ENCODE peak calls at places on chromosomes 16 and 17, in seven cellular contexts. M is stomach, C is HCT116, E is GM23338, D is HL-60, N is sigmoid colon, X is spleen. K is an unnamed sample.

GRCh38 chr17:81999975-82000802 is 22.5 kb downstream of the CENPX start:
- DNase-seq in X (no peak), E (peak), C (no peak), M (no peak), D (no peak), N (no peak), K (no peak)

GRCh38 chr16:22855231-22855630 is 41.3 kb downstream of the HS3ST2 start:
- DNase-seq in C (no peak), D (no peak), M (no peak), E (no peak), N (no peak), X (no peak), K (no peak)

GRCh38 chr16:89257281-89257731 is 39.8 kb downstream of the ZNF778 start:
- DNase-seq in X (no peak), D (no peak), E (peak), M (no peak), N (no peak), C (no peak), K (no peak)

GRCh38 chr17:66507103-66507923 is 204.9 kb downstream of the PRKCA start:
- DNase-seq in C (peak), X (no peak), D (no peak), N (peak), M (no peak), E (no peak), K (no peak)

GRCh38 chr16:86635181-86635580 is 56.8 kb downstream of the FOXL1 start:
- DNase-seq in D (no peak), N (no peak), E (no peak), M (no peak), C (no peak), X (no peak), K (no peak)

GRCh38 chr16:85649978-85650863 is 37.1 kb downstream of the GSE1 start:
- DNase-seq in E (no peak), X (no peak), C (no peak), N (no peak), M (no peak), D (no peak), K (no peak)

GRCh38 chr16:82658796-82659195 is 32.0 kb downstream of the CDH13 start:
- DNase-seq in M (no peak), E (no peak), X (no peak), N (no peak), D (no peak), C (no peak), K (no peak)

GRCh38 chr16:21684199-21684598 is 20.4 kb downstream of the OTOA start:
- DNase-seq in N (no peak), E (peak), D (no peak), M (no peak), X (no peak), C (peak), K (no peak)

GRCh38 chr16:17312100-17312732 is 158.5 kb downstream of the XYLT1 start:
- DNase-seq in M (peak), C (peak), D (no peak), X (no peak), N (peak), E (no peak), K (no peak)

GRCh38 chr17:266219-266618 is 84.8 kb upstream of the DOC2B start:
- DNase-seq in M (peak), X (peak), E (no peak), D (no peak), N (peak), C (no peak), K (no peak)

GRCh38 chr16:85278851-85279250 is 166.6 kb upstream of the CIBAR2 start:
- DNase-seq in C (no peak), N (no peak), M (no peak), E (no peak), X (no peak), D (no peak), K (no peak)

GRCh38 chr17:81457396-81457795 is 55.2 kb downstream of the ACTG1 start:
- DNase-seq in D (no peak), X (no peak), M (no peak), C (no peak), N (no peak), E (no peak), K (no peak)

GRCh38 chr16:86343111-86343642 is 167.2 kb upstream of the FOXF1 start:
- DNase-seq in X (no peak), D (no peak), M (peak), N (peak), C (no peak), E (no peak), K (no peak)

GRCh38 chr16:48971571-48972071 is 310.0 kb downstream of the CBLN1 start:
- DNase-seq in X (no peak), M (no peak), E (no peak), C (peak), D (no peak), N (no peak), K (no peak)

GRCh38 chr17:5583426-5584382 is 605 bp downstream of the NLRP1 start:
- DNase-seq in E (no peak), X (peak), N (no peak), M (no peak), D (no peak), C (no peak), K (no peak)

GRCh38 chr17:82815354-82815753 is 24.5 kb downstream of the ZNF750 start:
- DNase-seq in D (no peak), C (no peak), N (no peak), E (no peak), X (no peak), M (no peak), K (no peak)

GRCh38 chr17:35084987-35085386 is 21.5 kb upstream of the RFFL start:
- DNase-seq in E (no peak), X (no peak), M (no peak), D (no peak), C (peak), N (no peak), K (no peak)

GRCh38 chr17:21453144-21453982 is 77.2 kb downstream of the KCNJ12 start:
- DNase-seq in N (no peak), E (no peak), X (no peak), D (no peak), M (no peak), C (no peak), K (no peak)

GRCh38 chr17:46942441-46943217 is 19.7 kb downstream of the GOSR2 start:
- DNase-seq in X (no peak), E (peak), C (peak), N (no peak), D (peak), M (peak), K (peak)

GRCh38 chr17:48149174-48150106 is 41.9 kb downstream of the SNX11 start:
- DNase-seq in N (no peak), C (no peak), E (peak), M (no peak), D (no peak), X (no peak), K (no peak)

GRCh38 chr17:4600563-4600962 is 16.2 kb downstream of the SMTNL2 start:
- DNase-seq in C (no peak), N (no peak), X (no peak), D (no peak), M (no peak), E (peak), K (no peak)

GRCh38 chr16:48386559-48387312 is 1.5 kb upstream of the SIAH1 start:
- DNase-seq in M (no peak), D (no peak), X (no peak), E (no peak), C (no peak), N (no peak), K (no peak)

DNA sequence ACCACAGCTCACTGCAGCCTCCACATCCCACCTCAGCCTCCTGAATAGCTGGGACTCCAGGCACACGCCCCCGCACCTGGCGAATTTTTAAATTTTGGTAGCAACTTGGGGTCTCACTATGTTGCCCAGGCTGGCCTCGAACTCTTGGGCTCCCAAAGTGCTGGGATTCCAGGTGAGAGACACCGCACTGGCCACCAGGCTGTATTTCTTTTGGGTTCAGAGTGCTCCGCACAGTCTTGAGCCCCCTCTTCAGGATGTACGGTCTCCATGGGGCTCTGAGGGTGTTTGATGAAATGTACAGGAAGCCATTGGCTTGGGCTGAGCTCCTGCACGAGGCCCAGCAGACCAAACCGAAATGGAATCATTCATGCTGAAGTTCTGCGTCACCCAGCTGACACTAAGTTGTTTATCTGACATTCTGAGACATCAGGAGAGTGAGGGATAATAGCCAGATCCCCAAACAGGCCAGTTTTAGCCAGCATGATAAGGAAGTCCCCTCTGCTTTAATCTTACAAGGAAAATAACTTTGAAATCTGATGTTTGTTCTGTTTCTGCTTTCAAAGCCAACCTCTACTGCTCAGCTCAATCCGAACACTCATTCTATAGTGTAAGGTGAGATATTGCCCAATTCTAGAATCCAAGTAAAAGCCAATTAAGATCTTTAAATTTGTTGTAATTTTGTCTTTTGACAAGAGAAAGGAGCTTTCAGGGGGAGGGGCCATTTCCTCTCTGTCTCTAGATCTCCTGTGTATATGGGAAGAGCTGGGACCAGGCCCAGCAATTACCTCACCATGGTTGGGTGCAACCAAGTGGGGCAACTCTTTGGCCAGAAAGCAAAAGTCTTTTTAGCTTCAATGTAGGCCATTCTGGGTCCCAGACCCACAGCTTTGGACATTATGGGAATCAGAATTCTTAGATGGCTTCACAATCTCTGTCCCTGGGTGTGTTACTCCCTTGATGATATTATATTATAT is 23.7 kb downstream of the GPR142 start:
- DNase-seq in C (no peak), D (peak), M (no peak), X (no peak), N (no peak), E (no peak), K (no peak)
- TF ChIP-seq POLR2AphosphoS5 in C (no peak), D (no peak), M (no peak), X (no peak), N (no peak), E (no peak), K (no peak)

DNA sequence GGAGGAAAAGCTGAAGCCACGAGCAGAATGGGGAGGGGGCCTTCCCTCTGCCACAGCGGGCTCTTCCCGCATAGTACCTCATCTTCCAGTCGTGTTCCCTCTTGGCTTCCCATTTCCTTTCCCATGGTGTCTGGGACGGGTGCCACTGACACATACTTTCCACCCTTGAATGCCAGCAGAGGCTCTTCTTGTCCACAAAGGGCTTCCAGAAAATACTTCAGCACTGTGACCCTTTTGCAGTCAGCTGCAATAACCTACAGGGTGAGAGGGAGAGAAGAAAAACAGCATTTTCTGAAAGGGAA is 30.7 kb downstream of the HIC1 start:
- DNase-seq in C (no peak), M (no peak), N (peak), D (no peak), E (no peak), X (no peak), K (no peak)
- TF ChIP-seq POLR2AphosphoS5 in C (no peak), M (peak), N (peak), D (no peak), E (no peak), X (peak), K (no peak)

DNA sequence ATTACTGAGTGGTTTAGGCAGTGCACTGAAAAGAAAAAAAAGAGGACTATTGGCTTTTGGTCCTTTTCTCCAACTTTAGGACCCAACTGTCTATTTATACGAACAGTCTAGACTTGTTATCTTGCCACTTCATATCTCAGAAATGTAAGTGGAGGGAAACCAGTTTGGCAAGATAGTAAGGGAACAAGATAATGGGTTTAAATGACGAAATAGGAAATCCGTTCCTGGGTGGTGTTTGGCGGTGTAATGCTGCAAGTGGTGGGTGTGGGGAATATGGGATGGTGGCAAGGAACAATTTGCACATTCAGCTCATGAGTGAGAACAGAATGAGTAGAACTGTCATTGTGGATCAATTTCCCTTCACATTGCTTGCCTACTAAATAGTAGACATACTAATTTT is 44.7 kb downstream of the GRB7 start:
- DNase-seq in X (no peak), E (no peak), D (peak), C (no peak), N (no peak), M (no peak), K (no peak)
- TF ChIP-seq POLR2AphosphoS5 in X (no peak), E (no peak), D (peak), C (no peak), N (no peak), M (no peak), K (no peak)

DNA sequence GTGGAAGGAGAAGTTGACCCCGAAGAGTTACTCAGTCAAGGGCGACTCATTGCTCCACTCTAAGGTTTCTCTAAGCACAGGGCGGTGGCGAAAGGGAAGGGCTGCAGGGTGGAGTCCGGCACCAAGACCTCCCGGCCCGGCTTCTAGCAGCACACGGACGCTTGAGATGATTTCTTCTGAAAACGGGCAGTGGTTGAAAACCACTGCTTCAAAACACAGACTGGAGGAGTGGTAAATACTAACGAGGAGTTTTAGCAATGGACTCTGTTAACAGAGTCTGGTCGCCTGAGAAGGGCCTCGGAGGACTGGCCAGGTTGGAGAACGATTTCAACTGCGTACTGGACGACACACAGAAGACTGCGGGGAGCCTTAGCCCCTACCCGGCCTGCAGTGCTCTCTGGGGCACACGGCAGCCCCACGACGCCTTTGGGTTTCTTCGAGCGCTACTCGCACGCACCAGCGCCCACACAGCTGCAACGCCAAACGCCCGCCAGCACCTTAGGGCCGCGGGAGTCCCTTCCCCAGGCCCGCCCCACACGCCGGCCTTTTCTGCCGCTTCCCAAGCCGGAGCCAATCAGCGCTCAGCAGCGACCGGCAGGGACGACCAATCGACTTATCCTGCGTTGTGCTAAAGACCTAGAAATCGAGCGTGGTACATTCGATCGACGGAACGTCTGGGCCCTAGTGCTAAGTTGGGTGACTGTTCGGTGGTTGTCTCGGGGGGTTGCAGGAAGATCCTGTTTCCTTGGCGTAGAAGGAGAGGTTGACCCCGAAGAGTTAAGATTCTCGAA is 14.4 kb upstream of the CA4 start:
- DNase-seq in X (peak), N (peak), D (peak), E (peak), M (peak), C (peak), K (peak)
- TF ChIP-seq POLR2AphosphoS5 in X (peak), N (peak), D (peak), E (peak), M (peak), C (peak), K (peak)

DNA sequence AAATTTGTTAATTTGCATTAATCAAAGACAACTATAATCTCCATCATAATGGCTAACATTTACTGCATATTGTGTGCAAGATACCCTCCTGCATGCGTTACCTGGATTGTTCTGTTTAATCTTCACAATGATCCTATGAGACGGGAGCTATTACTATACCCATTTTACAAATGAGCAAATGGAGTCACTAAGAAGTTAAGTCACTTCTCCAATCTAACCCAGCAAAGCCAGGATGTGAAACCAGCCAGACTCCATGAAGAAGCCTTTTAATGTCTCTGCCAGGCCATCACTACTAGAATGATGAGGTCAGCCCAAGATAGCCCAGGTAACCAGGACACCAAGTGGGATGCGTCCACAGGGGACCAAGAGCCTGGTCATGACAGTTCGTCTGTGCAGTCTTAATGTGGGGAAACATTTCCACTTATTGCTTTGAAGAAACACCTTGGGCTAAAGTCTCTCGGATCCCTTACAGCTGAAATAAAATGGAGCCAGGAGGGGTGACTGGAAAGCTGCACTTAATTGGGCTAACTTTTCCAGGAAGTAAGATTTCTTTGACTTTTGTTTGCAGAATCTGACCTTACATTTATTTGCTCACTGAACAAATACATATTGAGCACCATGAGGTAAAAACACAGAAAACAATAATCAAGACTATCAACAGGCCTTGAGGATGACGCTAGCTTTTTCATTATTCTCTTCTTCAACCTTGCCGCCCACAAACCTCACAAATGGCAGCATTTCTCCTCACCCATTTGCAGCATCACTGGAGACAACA is 910 bp upstream of the SHCBP1 start:
- DNase-seq in D (no peak), E (no peak), C (no peak), M (no peak), N (no peak), X (no peak), K (no peak)
- TF ChIP-seq POLR2AphosphoS5 in D (no peak), E (no peak), C (no peak), M (no peak), N (no peak), X (no peak), K (no peak)

DNA sequence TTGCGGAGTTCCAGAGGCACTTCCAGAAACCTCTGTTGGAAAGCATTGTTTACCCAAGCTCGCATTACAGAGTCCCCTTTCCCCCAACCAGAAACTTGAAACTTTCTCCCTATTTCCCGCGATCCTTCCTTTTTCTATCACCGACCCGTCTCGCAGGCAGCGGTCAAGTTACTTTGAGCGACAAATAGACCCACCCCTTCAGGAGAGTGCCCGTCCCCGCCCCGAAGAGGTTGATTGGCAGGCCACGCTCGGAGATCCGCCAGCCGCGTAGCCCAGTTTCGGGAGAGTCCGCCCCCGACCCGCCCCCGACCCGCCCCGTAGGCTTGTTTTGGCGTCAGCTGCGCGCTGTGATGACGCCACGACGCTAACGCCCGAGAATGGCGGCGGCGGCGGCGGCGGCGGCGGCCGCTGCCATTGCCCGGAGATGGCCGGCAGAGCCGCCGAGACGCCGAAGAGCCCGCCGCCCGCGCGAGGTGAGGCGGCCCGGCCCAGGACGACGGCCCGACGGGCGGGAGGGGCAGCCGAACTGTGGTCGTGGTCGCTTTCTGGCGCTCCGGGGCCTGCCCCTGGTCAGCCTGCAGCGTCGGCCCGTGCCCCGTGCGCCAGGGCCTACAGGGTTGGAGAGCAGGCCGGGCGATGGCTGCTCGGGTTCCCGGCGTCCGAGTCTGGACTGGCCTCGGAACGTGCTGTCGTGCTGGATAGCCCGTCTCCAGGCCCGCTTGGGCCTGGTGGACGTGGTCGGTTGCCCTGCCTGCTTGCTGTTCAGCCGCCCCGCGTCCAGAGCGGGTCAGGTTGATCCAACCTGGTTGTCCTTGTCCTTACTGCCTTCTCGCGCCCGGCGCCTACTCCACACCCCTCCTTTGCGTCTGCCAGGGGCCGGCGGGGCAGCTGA is at the start of gene PSKH1:
- DNase-seq in X (peak), D (peak), C (peak), M (peak), E (peak), N (peak), K (peak)
- TF ChIP-seq POLR2AphosphoS5 in X (peak), D (peak), C (no peak), M (no peak), E (no peak), N (peak), K (no peak)

GRCh38 chr16:25817295-25817694 is 125.5 kb downstream of the HS3ST4 start:
- DNase-seq in E (no peak), X (no peak), C (no peak), M (no peak), N (no peak), D (no peak), K (no peak)

DNA sequence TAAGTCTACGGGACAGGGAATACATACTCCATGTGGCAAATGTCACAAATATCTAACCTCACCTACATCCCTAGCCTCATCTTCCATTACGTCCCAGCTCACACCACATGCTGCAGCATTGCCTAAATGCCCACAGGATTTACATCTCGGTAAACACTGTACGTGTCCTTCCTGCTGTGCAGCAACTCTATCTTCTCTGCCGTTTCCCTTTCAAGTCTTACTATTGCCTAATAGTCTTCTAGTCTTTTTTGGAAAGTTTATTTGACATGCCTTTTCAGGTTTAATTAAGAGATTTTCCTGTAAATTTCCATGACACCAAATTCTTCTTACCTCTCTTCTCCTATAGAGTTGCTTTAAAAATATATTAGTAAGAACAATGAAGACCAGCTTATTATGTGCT is 120.5 kb downstream of the HS3ST4 start:
- DNase-seq in D (no peak), C (no peak), X (no peak), M (no peak), E (no peak), N (no peak), K (no peak)
- TF ChIP-seq POLR2AphosphoS5 in D (no peak), C (no peak), X (no peak), M (no peak), E (no peak), N (no peak), K (no peak)